ENCODE peak calls at places on chromosomes 1 and 21, in eight cellular contexts. R, B, H, S, C, Z, Q and U are unnamed samples.

GRCh38 chr1:83882906-83883305 is 116.0 kb downstream of the TTLL7 start:
- DNase-seq in R (peak), B (peak), H (peak), S (no peak), C (no peak), Z (peak), Q (no peak), U (no peak)

GRCh38 chr1:98049370-98050115 is 128.7 kb upstream of the DPYD start:
- DNase-seq in R (peak), B (peak), H (peak), S (no peak), C (no peak), Z (no peak), Q (no peak), U (no peak)

GRCh38 chr1:204493145-204493881 is 1.3 kb downstream of the PIK3C2B start:
- DNase-seq in R (peak), B (peak), H (peak), S (no peak), C (no peak), Z (peak), Q (no peak), U (no peak)

GRCh38 chr1:15197591-15198447 is 44.3 kb downstream of the TMEM51 start:
- DNase-seq in R (no peak), B (no peak), H (no peak), S (no peak), C (no peak), Z (no peak), Q (no peak), U (no peak)

GRCh38 chr1:156571261-156571958 is 955 bp downstream of the IQGAP3 start:
- DNase-seq in R (peak), B (no peak), H (peak), S (no peak), C (no peak), Z (no peak), Q (no peak), U (peak)

GRCh38 chr1:21623411-21623961 is 45.7 kb downstream of the RAP1GAP start:
- DNase-seq in R (no peak), B (peak), H (no peak), S (no peak), C (no peak), Z (peak), Q (no peak), U (no peak)

GRCh38 chr21:45032332-45032731 is 42.0 kb upstream of the ADARB1 start:
- DNase-seq in R (no peak), B (no peak), H (no peak), S (no peak), C (no peak), Z (no peak), Q (no peak), U (no peak)

GRCh38 chr1:217275617-217276398 is 355.1 kb downstream of the GPATCH2 start:
- DNase-seq in R (peak), B (no peak), H (peak), S (no peak), C (no peak), Z (no peak), Q (no peak), U (peak)

GRCh38 chr1:184096005-184096404 is 44.5 kb downstream of the TSEN15 start:
- DNase-seq in R (no peak), B (no peak), H (no peak), S (no peak), C (no peak), Z (no peak), Q (no peak), U (no peak)